ENCODE peak calls at places on chromosomes 11 and 22, in ten cellular contexts. V is Calu3; C is hippocampal formation; E is ureter; Q is neural crest cell; R is HuH-7.5; J is left lung; P is activated naive CD4-positive, alpha-beta T cell treated with anti-CD3 and anti-CD28 coated beads, Interleukin-2, amount 50 U/mL, for 72 hours; U is fibroblast of pulmonary artery; X is cardiac septum. O is an unnamed sample.

GRCh38 chr11:61007383-61007970 is 36.0 kb downstream of the CD6 start:
- DNase-seq in V (peak; percentile 49), C (no peak), E (no peak), Q (peak; percentile 23), R (no peak), J (no peak), P (no peak), U (no peak), X (no peak), O (no peak)

GRCh38 chr22:21626735-21627469 is 2.9 kb downstream of the YDJC start:
- DNase-seq in V (no peak), C (no peak), E (no peak), Q (no peak), R (no peak), J (no peak), P (no peak), U (no peak), X (no peak), O (no peak)

GRCh38 chr11:75389276-75389605 is 10.1 kb upstream of the RPS3 start:
- DNase-seq in V (no peak), C (no peak), E (no peak), Q (no peak), R (no peak), J (no peak), P (no peak), U (no peak), X (no peak), O (no peak)

GRCh38 chr11:12131943-12132789 is 21.8 kb downstream of the MICAL2 start:
- DNase-seq in V (no peak), C (no peak), E (no peak), Q (no peak), R (no peak), J (peak; percentile 20), P (no peak), U (no peak), X (peak; percentile 44), O (peak; percentile 69)

GRCh38 chr11:117816151-117816741 is 8.3 kb downstream of the FXYD2 start:
- DNase-seq in V (no peak), C (no peak), E (no peak), Q (peak; percentile 59), R (no peak), J (no peak), P (no peak), U (peak; percentile 25), X (no peak), O (peak; percentile 62)

GRCh38 chr11:75527938-75528845 is 2.5 kb upstream of the GDPD5 start:
- DNase-seq in V (no peak), C (no peak), E (no peak), Q (peak; percentile 40), R (no peak), J (no peak), P (no peak), U (no peak), X (no peak), O (no peak)

GRCh38 chr22:17198188-17199130 is 20.8 kb downstream of the ADA2 start:
- DNase-seq in V (no peak), C (no peak), E (no peak), Q (peak; percentile 66), R (no peak), J (no peak), P (no peak), U (peak; percentile 35), X (peak; percentile 84), O (peak; percentile 86)

GRCh38 chr22:30427871-30428270 is 2.3 kb downstream of the MTFP1 start:
- DNase-seq in V (no peak), C (no peak), E (no peak), Q (no peak), R (no peak), J (no peak), P (no peak), U (no peak), X (no peak), O (no peak)

GRCh38 chr11:117064275-117064674 is 34.0 kb downstream of the SIK3 start:
- DNase-seq in V (no peak), C (no peak), E (no peak), Q (no peak), R (no peak), J (no peak), P (no peak), U (peak; percentile 56), X (no peak), O (no peak)